ENCODE peak calls at places on chromosomes 1 and 21, in four cellular contexts. X is ovary, Q is transverse colon, C is stomach. J is an unnamed sample.

GRCh38 chr1:47424336-47424982 is 8.4 kb downstream of the FOXE3 start:
- DNase-seq in X (no peak), Q (no peak), C (no peak), J (no peak)

GRCh38 chr1:61092643-61093042 is 10.3 kb downstream of the NFIA start:
- DNase-seq in Q (no peak), C (no peak), X (no peak), J (no peak)

GRCh38 chr1:25066731-25067520 is 136.8 kb upstream of the RUNX3 start:
- DNase-seq in C (no peak), X (no peak), Q (no peak), J (no peak)

GRCh38 chr1:117675907-117676430 is 70.1 kb downstream of the TENT5C start:
- DNase-seq in X (no peak), Q (no peak), C (no peak), J (no peak)

GRCh38 chr1:242225770-242226573 is 227.1 kb upstream of the MAP1LC3C start:
- DNase-seq in C (no peak), X (no peak), Q (no peak), J (no peak)

GRCh38 chr1:208219659-208220282 is 24.4 kb downstream of the PLXNA2 start:
- DNase-seq in C (no peak), X (peak), Q (no peak), J (no peak)

GRCh38 chr1:74235153-74235552 is at the start of gene TNNI3K:
- DNase-seq in C (no peak), X (no peak), Q (no peak), J (no peak)

GRCh38 chr1:20125091-20125490 is 5.8 kb upstream of the PLA2G2D start:
- DNase-seq in C (no peak), Q (no peak), X (no peak), J (no peak)

GRCh38 chr1:84861516-84861915 is 31.5 kb downstream of the LPAR3 start:
- DNase-seq in Q (no peak), C (no peak), X (no peak), J (peak)

GRCh38 chr21:46189213-46189958 is 5.1 kb upstream of the SPATC1L start:
- DNase-seq in C (no peak), X (no peak), Q (no peak), J (peak)

GRCh38 chr1:206925116-206925736 is 3.5 kb upstream of the FCMR start:
- DNase-seq in C (peak), Q (peak), X (no peak), J (no peak)

GRCh38 chr1:206923961-206924548 is 2.3 kb upstream of the FCMR start:
- DNase-seq in Q (no peak), C (no peak), X (no peak), J (no peak)

GRCh38 chr1:206923009-206923960 is 1.5 kb upstream of the FCMR start:
- DNase-seq in X (no peak), C (no peak), Q (peak), J (no peak)

GRCh38 chr1:206926286-206926685 is 4.5 kb upstream of the FCMR start:
- DNase-seq in X (no peak), C (no peak), Q (no peak), J (no peak)

GRCh38 chr1:206924549-206925115 is 2.9 kb upstream of the FCMR start:
- DNase-seq in C (no peak), X (no peak), Q (no peak), J (no peak)
- TF ChIP-seq EP300 in C (no peak), X (no peak), Q (no peak), J (no peak)

DNA sequence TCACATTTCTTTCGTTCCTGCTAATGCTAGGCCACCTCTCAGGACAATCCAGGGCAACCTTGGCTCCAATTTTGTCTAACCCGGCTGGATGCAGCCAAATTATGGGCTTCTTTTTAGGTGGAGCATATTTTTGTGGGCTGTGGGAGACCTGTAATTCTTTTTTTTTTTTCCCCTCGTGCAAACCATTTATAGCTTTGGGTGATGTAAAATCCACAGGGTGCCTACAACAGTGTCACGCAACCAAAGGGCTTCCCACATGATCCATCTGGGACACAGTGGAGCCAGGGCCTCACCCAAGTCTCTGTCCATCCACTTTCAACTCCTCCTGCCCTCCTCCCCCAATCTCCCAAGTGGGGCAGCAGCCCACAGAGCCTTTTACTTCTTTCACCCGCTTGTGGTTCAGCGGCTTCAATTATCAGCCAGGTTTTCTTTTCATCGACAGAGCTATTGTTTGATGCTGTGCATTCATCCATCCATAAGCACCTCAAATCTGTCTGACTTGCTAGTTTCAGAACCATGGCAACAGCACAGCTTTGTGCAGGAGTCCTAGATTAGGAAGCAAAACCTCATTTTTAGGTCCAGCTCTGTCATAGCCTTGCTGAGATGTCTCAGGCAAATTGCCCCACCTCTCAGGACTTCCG is 10.0 kb upstream of the OVAAL start:
- DNase-seq in C (no peak), X (no peak), Q (no peak), J (no peak)
- TF ChIP-seq EP300 in C (no peak), X (no peak), Q (no peak), J (no peak)

DNA sequence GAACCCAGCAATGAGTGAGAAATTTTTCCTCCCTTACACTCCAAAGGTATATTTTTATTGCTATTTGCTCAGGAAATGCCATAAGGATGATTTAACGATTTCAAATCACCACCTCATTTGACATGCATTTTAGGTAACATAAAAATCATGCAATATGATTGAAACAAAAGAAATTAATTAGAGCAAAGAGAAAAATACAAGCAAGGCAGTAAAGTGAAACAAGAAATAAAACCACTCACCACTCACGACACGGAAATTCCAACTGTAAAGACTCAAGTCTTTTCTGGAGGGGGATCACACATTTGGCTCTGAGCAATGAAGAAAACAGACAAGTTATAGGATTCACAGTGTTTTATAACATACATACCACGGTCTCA is 86.8 kb upstream of the ARHGAP29 start:
- DNase-seq in X (no peak), C (no peak), Q (no peak), J (no peak)
- TF ChIP-seq EP300 in X (no peak), C (no peak), Q (no peak), J (no peak)

DNA sequence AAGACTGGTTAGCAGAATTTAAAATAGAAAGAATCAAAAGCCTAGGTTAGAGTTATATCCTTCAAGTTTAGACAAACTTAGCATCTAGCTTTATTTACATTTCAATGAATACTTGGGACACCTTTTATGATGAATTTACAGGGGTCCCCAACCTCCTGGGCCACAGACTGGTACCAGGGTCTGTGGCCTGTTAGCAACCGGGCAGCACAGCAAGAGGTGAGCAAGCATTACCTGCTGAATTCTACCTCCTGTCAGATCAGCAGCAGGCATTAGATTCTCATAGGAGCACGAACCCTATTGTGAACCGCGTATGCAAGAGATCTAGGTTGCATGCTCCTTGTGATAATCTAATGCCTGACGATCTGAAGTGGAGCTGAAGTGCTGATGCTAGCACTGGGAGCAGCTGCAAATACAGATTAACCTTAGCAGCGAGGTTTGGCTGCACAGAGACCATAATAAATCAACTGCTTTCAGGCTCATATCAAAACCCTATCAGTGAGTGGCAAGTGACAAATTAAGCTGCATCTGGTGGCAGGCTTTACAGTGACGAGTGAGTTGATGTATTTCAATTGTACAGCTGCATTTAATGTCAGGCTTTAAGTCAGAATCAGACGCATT is 82.0 kb downstream of the UCHL5 start:
- DNase-seq in X (no peak), Q (no peak), C (no peak), J (no peak)
- TF ChIP-seq EP300 in X (no peak), Q (no peak), C (no peak), J (no peak)

GRCh38 chr1:43651922-43652321 is 2.0 kb downstream of the KDM4A start:
- DNase-seq in X (no peak), C (no peak), Q (peak), J (no peak)

GRCh38 chr1:43653339-43653738 is 3.4 kb downstream of the KDM4A start:
- DNase-seq in X (no peak), C (no peak), Q (no peak), J (no peak)

GRCh38 chr1:43648448-43648847 is 1.5 kb upstream of the KDM4A start:
- DNase-seq in C (no peak), X (no peak), Q (no peak), J (no peak)

GRCh38 chr1:43651188-43651587 is 1.2 kb downstream of the KDM4A start:
- DNase-seq in X (no peak), C (no peak), Q (no peak), J (no peak)

GRCh38 chr1:43650306-43650941 is 475 bp downstream of the KDM4A start:
- DNase-seq in C (peak), Q (peak), X (peak), J (peak)
- TF ChIP-seq EP300 in C (no peak), Q (no peak), X (no peak), J (no peak)

GRCh38 chr1:201463071-201463552 is 5.9 kb downstream of the PHLDA3 start:
- DNase-seq in X (no peak), Q (no peak), C (no peak), J (no peak)

GRCh38 chr1:201460783-201461182 is 8.2 kb downstream of the PHLDA3 start:
- DNase-seq in C (no peak), X (no peak), Q (no peak), J (no peak)

GRCh38 chr1:201459775-201460174 is 9.2 kb downstream of the PHLDA3 start:
- DNase-seq in Q (no peak), C (no peak), X (no peak), J (no peak)

GRCh38 chr1:201461193-201461657 is 7.8 kb downstream of the PHLDA3 start:
- DNase-seq in C (peak), X (no peak), Q (peak), J (no peak)

GRCh38 chr1:201461783-201462441 is 7.1 kb downstream of the PHLDA3 start:
- DNase-seq in C (peak), X (peak), Q (peak), J (no peak)
- TF ChIP-seq EP300 in C (no peak), X (no peak), Q (no peak), J (no peak)

DNA sequence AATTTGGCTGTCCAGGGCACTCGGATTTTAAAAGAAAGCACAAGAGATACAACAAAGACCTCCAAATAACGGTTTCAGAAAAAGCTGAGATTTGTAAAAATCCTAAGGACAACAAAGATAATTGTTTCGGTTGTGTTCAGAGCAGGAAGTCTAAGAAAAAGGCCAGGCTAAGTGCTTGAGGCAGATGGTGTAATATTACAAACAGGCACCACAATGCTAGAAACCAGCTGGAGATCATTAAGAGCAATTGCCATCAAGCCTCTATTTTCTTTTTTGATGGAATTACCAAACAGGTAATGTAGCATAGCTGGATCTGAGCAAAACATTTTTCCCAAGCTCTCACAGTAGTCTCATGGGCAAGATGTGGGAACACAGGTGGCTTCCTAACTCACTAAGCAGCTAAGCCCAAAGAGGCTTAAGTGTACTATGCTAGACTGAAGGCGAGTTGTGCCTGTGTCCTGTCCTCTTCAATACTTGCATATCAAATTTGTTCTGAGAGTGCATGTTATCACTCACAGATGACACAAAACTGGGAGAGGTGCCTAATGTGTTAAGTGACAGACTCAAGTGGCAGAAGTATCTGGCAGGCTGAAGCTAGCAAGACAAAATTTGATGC is 161.6 kb downstream of the GLUL start:
- DNase-seq in X (no peak), Q (no peak), C (no peak), J (no peak)
- TF ChIP-seq EP300 in X (no peak), Q (no peak), C (no peak), J (no peak)